ENCODE peak calls at places on chromosomes 16 and 17, in four cellular contexts. One of them, this sample, is unnamed.

GRCh38 chr17:37450090-37450489 is 39.6 kb upstream of the DUSP14 start:
- DNase-seq in stomach: no peak
- DNase-seq in GM12878: no peak
- DNase-seq in K562: no peak
- DNase-seq in this sample: no peak

GRCh38 chr17:69524854-69525253 is 110.4 kb downstream of the MAP2K6 start:
- DNase-seq in stomach: no peak
- DNase-seq in GM12878: no peak
- DNase-seq in K562: no peak
- DNase-seq in this sample: no peak

GRCh38 chr17:2055494-2056220 is 754 bp downstream of the HIC1 start:
- DNase-seq in stomach: no peak
- DNase-seq in GM12878: no peak
- DNase-seq in K562: no peak
- DNase-seq in this sample: peak; percentile 90

GRCh38 chr16:10036951-10037350 is 145.3 kb downstream of the GRIN2A start:
- DNase-seq in K562: no peak
- DNase-seq in GM12878: no peak
- DNase-seq in stomach: no peak
- DNase-seq in this sample: no peak

GRCh38 chr17:38982858-38983746 is 15.9 kb upstream of the FBXO47 start:
- DNase-seq in stomach: peak; percentile 49
- DNase-seq in K562: peak; percentile 79
- DNase-seq in GM12878: peak; percentile 19
- DNase-seq in this sample: peak; percentile 28

GRCh38 chr17:66965801-66966528 is 1.5 kb downstream of the CACNG4 start:
- DNase-seq in GM12878: no peak
- DNase-seq in stomach: no peak
- DNase-seq in K562: no peak
- DNase-seq in this sample: no peak

GRCh38 chr17:5516060-5516792 is 29.9 kb downstream of the MIS12 start:
- DNase-seq in stomach: no peak
- DNase-seq in GM12878: no peak
- DNase-seq in K562: no peak
- DNase-seq in this sample: no peak

GRCh38 chr16:69270395-69270794 is 40.8 kb upstream of the VPS4A start:
- DNase-seq in GM12878: no peak
- DNase-seq in stomach: no peak
- DNase-seq in K562: no peak
- DNase-seq in this sample: no peak

GRCh38 chr16:78551487-78552085 is 452.1 kb downstream of the WWOX start:
- DNase-seq in stomach: no peak
- DNase-seq in GM12878: no peak
- DNase-seq in K562: no peak
- DNase-seq in this sample: peak; percentile 32

GRCh38 chr16:86809458-86809955 is 231.2 kb downstream of the FOXL1 start:
- DNase-seq in stomach: no peak
- DNase-seq in GM12878: no peak
- DNase-seq in K562: no peak
- DNase-seq in this sample: no peak

GRCh38 chr17:75194879-75195278 is 10.6 kb upstream of the NUP85 start:
- DNase-seq in K562: no peak
- DNase-seq in GM12878: no peak
- DNase-seq in stomach: no peak
- DNase-seq in this sample: no peak

GRCh38 chr16:84843149-84844048 is 23.6 kb downstream of the CRISPLD2 start:
- DNase-seq in GM12878: no peak
- DNase-seq in stomach: no peak
- DNase-seq in K562: no peak
- DNase-seq in this sample: no peak

GRCh38 chr17:62751350-62751691 is 56.8 kb downstream of the MARCHF10 start:
- DNase-seq in K562: no peak
- DNase-seq in GM12878: no peak
- DNase-seq in stomach: no peak
- DNase-seq in this sample: no peak

GRCh38 chr16:86772671-86773338 is 194.5 kb downstream of the FOXL1 start:
- DNase-seq in stomach: no peak
- DNase-seq in GM12878: no peak
- DNase-seq in K562: no peak
- DNase-seq in this sample: no peak

GRCh38 chr16:10888320-10888937 is 11.4 kb downstream of the CIITA start:
- DNase-seq in GM12878: no peak
- DNase-seq in stomach: no peak
- DNase-seq in K562: no peak
- DNase-seq in this sample: no peak

GRCh38 chr17:66655861-66656260 is 179.1 kb upstream of the CACNG5 start:
- DNase-seq in stomach: no peak
- DNase-seq in K562: peak; percentile 45
- DNase-seq in GM12878: no peak
- DNase-seq in this sample: no peak

GRCh38 chr17:42775534-42776098 is 2.4 kb downstream of the VPS25 start:
- DNase-seq in GM12878: no peak
- DNase-seq in stomach: no peak
- DNase-seq in K562: peak; percentile 91
- DNase-seq in this sample: no peak

GRCh38 chr17:8007836-8008235 is 5.4 kb downstream of the GUCY2D start:
- DNase-seq in GM12878: no peak
- DNase-seq in stomach: no peak
- DNase-seq in K562: no peak
- DNase-seq in this sample: no peak

GRCh38 chr16:88357306-88358032 is 25.3 kb upstream of the ZNF469 start:
- DNase-seq in K562: no peak
- DNase-seq in stomach: no peak
- DNase-seq in GM12878: no peak
- DNase-seq in this sample: no peak

GRCh38 chr16:83574388-83574787 is 233.4 kb upstream of the HSBP1 start:
- DNase-seq in stomach: no peak
- DNase-seq in K562: no peak
- DNase-seq in GM12878: no peak
- DNase-seq in this sample: no peak

GRCh38 chr16:2482181-2483107 is 7.5 kb downstream of the TBC1D24 start:
- DNase-seq in GM12878: no peak
- DNase-seq in stomach: no peak
- DNase-seq in K562: no peak
- DNase-seq in this sample: peak; percentile 89

GRCh38 chr17:4554441-4554996 is 665 bp downstream of the MYBBP1A start:
- DNase-seq in GM12878: no peak
- DNase-seq in K562: no peak
- DNase-seq in stomach: no peak
- DNase-seq in this sample: no peak

GRCh38 chr17:58191259-58191896 is 1.1 kb upstream of the EPX start:
- DNase-seq in K562: no peak
- DNase-seq in stomach: no peak
- DNase-seq in GM12878: no peak
- DNase-seq in this sample: no peak

GRCh38 chr16:1420111-1420539 is 422 bp downstream of the UQCC4 start:
- DNase-seq in K562: peak; percentile 42
- DNase-seq in stomach: no peak
- DNase-seq in GM12878: no peak
- DNase-seq in this sample: no peak

GRCh38 chr17:47719411-47720152 is 13.5 kb upstream of the TBX21 start:
- DNase-seq in K562: peak; percentile 32
- DNase-seq in stomach: no peak
- DNase-seq in GM12878: no peak
- DNase-seq in this sample: no peak

GRCh38 chr17:73226556-73227172 is 33.8 kb downstream of the COG1 start:
- DNase-seq in GM12878: no peak
- DNase-seq in K562: no peak
- DNase-seq in stomach: no peak
- DNase-seq in this sample: no peak

GRCh38 chr16:51408357-51408756 is 257.3 kb upstream of the SALL1 start:
- DNase-seq in stomach: no peak
- DNase-seq in K562: no peak
- DNase-seq in GM12878: no peak
- DNase-seq in this sample: no peak

GRCh38 chr16:75106351-75107274 is 10.0 kb downstream of the LDHD start:
- DNase-seq in GM12878: no peak
- DNase-seq in K562: no peak
- DNase-seq in stomach: no peak
- DNase-seq in this sample: no peak

GRCh38 chr16:85005278-85006069 is 5.9 kb downstream of the ZDHHC7 start:
- DNase-seq in stomach: no peak
- DNase-seq in GM12878: no peak
- DNase-seq in K562: no peak
- DNase-seq in this sample: no peak

GRCh38 chr16:57020651-57021050 is 31.3 kb downstream of the NLRC5 start:
- DNase-seq in GM12878: no peak
- DNase-seq in stomach: no peak
- DNase-seq in K562: no peak
- DNase-seq in this sample: no peak

GRCh38 chr16:10332301-10332700 is 53.6 kb upstream of the ATF7IP2 start:
- DNase-seq in K562: no peak
- DNase-seq in GM12878: no peak
- DNase-seq in stomach: no peak
- DNase-seq in this sample: no peak

GRCh38 chr16:27273330-27273669 is 4.7 kb upstream of the NSMCE1 start:
- DNase-seq in GM12878: no peak
- DNase-seq in K562: no peak
- DNase-seq in stomach: no peak
- DNase-seq in this sample: no peak

GRCh38 chr16:1670371-1670770 is 7.7 kb upstream of the JPT2 start:
- DNase-seq in K562: no peak
- DNase-seq in stomach: no peak
- DNase-seq in GM12878: no peak
- DNase-seq in this sample: no peak

GRCh38 chr17:46876353-46876887 is 25.0 kb downstream of the WNT9B start:
- DNase-seq in stomach: peak; percentile 86
- DNase-seq in GM12878: no peak
- DNase-seq in K562: peak; percentile 37
- DNase-seq in this sample: no peak

GRCh38 chr17:21126645-21127507 is at the start of gene DHRS7B:
- DNase-seq in GM12878: peak; percentile 95
- DNase-seq in K562: peak; percentile 97
- DNase-seq in stomach: peak; percentile 98
- DNase-seq in this sample: peak; percentile 95
- TF ChIP-seq POLR2A in GM12878: peak; percentile 92
- TF ChIP-seq POLR2A in K562: peak; percentile 86
- TF ChIP-seq POLR2A in stomach: peak; percentile 65
- TF ChIP-seq POLR2A in this sample: peak; percentile 58

DNA sequence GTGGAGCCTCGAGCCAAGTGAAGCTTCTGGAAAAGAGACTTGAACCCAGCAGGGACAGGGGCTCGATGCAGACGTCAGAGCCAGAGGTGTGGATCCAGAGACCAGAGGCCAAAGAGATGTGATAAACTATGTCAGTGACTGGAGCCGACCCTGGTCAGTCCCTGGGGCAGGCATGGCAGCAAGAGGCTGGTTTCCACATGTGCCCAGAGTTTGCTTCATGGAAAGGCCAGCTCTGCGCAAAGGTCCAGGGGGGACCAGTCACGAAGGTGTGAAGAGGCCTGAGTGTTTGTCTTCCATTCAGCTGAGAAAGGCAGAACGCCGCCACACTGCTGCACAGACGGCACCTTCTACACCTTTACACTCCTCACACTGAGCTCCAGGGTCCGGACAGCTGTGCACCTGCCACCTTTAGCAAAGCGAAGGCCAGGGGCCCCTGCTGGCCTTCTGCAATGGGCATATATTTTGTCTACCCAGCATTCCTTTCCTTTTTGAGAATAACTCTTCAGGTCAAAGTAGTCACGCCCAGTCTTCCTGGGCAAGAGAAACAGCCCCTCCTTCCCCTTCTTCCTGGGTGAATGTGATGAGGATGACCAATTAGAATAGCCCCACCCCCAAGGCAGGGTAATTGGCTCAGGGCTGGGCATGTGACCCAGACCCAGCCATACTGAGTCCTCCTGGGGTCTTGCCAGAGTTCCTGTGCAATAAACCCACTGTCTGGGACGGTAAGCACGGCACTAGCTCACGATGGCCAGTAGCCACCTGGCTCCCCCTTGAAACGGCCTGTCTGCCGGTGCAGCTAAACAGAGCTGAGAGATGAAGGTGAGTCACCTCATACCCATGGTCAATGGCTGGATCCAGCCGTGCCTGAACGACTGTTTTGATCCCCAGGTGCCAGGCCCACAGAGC is 2.3 kb upstream of the RPH3AL start:
- DNase-seq in GM12878: no peak
- DNase-seq in K562: no peak
- DNase-seq in stomach: no peak
- DNase-seq in this sample: peak; percentile 56
- TF ChIP-seq EP300 in GM12878: no peak
- TF ChIP-seq EP300 in K562: no peak
- TF ChIP-seq EP300 in stomach: no peak
- TF ChIP-seq EP300 in this sample: no peak

GRCh38 chr17:77320046-77320445 is 179.3 kb downstream of the SEC14L1 start:
- DNase-seq in GM12878: no peak
- DNase-seq in stomach: no peak
- DNase-seq in K562: peak; percentile 41
- DNase-seq in this sample: peak; percentile 82
- TF ChIP-seq POLR2A in GM12878: no peak
- TF ChIP-seq POLR2A in stomach: no peak
- TF ChIP-seq POLR2A in K562: no peak
- TF ChIP-seq POLR2A in this sample: no peak

GRCh38 chr16:67199011-67199807 is at the start of gene ELMO3:
- DNase-seq in stomach: peak; percentile 86
- DNase-seq in K562: no peak
- DNase-seq in GM12878: no peak
- DNase-seq in this sample: peak; percentile 91
- TF ChIP-seq EP300 in stomach: no peak
- TF ChIP-seq EP300 in K562: no peak
- TF ChIP-seq EP300 in GM12878: no peak
- TF ChIP-seq EP300 in this sample: no peak

GRCh38 chr17:18186271-18186982 is 2.8 kb downstream of the ALKBH5 start:
- DNase-seq in GM12878: no peak
- DNase-seq in stomach: no peak
- DNase-seq in K562: no peak
- DNase-seq in this sample: no peak

GRCh38 chr17:18187226-18187625 is 3.6 kb downstream of the ALKBH5 start:
- DNase-seq in GM12878: no peak
- DNase-seq in K562: no peak
- DNase-seq in stomach: no peak
- DNase-seq in this sample: no peak

GRCh38 chr17:18184143-18185007 is 747 bp downstream of the ALKBH5 start:
- DNase-seq in GM12878: no peak
- DNase-seq in K562: peak; percentile 50
- DNase-seq in stomach: peak; percentile 56
- DNase-seq in this sample: peak; percentile 65

GRCh38 chr17:18185391-18185790 is 1.8 kb downstream of the ALKBH5 start:
- DNase-seq in stomach: no peak
- DNase-seq in K562: no peak
- DNase-seq in GM12878: no peak
- DNase-seq in this sample: no peak

GRCh38 chr17:18185832-18186231 is 2.2 kb downstream of the ALKBH5 start:
- DNase-seq in K562: peak; percentile 34
- DNase-seq in GM12878: no peak
- DNase-seq in stomach: no peak
- DNase-seq in this sample: no peak
- TF ChIP-seq POLR2A in K562: no peak
- TF ChIP-seq POLR2A in GM12878: peak; percentile 36
- TF ChIP-seq POLR2A in stomach: no peak
- TF ChIP-seq POLR2A in this sample: no peak

DNA sequence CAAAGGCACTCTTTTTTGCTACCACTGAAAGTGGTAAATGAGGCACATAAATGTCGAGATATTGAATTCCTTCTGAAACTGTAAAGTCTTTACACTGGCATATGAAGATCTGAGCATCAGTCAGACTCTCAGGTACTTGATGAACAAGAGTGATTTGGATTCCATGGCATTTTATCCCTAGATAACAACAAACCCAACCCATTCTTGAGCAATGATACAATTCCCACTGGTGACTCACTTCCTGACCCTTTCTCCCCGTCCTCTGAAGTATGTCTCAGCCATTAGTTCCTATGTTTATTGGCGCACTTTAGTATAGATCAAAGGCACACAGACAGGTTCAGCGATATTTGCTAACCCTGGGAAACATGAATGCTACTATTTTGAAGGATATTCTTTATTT is 147.0 kb upstream of the RBFOX1 start:
- DNase-seq in stomach: no peak
- DNase-seq in GM12878: no peak
- DNase-seq in K562: no peak
- DNase-seq in this sample: no peak
- TF ChIP-seq EP300 in stomach: no peak
- TF ChIP-seq EP300 in GM12878: no peak
- TF ChIP-seq EP300 in K562: no peak
- TF ChIP-seq EP300 in this sample: no peak